ENCODE peak calls at places on chromosomes 12 and 14, in nine cellular contexts. X, T, Y, R, U, S, C, D and K are unnamed samples.
A peak's percentile ranks its signal among the peaks of the same experiment; 100 is the strongest.

GRCh38 chr12:15928870-15929571 is 17.9 kb downstream of the DERA start:
- DNase-seq in D (peak; percentile 45), R (no peak), S (no peak), T (peak; percentile 21), U (no peak), X (no peak), C (no peak), Y (peak; percentile 26), K (no peak)

GRCh38 chr14:67514203-67514607 is 18.9 kb upstream of the PLEKHH1 start:
- DNase-seq in S (no peak), Y (peak; percentile 38), T (no peak), C (no peak), D (peak; percentile 31), R (peak; percentile 64), X (peak; percentile 36), U (no peak), K (no peak)

GRCh38 chr14:74697543-74697942 is 15.3 kb downstream of the AREL1 start:
- DNase-seq in Y (no peak), S (no peak), T (no peak), X (no peak), R (no peak), C (no peak), D (no peak), U (no peak), K (peak; percentile 59)

GRCh38 chr12:55548756-55549155 is 646 bp upstream of the OR6C4 start:
- DNase-seq in D (no peak), T (no peak), U (no peak), X (no peak), R (no peak), S (no peak), Y (no peak), C (no peak), K (no peak)

GRCh38 chr12:121964813-121965643 is 46.6 kb downstream of the CFAP251 start:
- DNase-seq in C (no peak), U (no peak), D (no peak), S (no peak), Y (no peak), R (no peak), X (no peak), T (no peak), K (no peak)

GRCh38 chr12:52606581-52607241 is 5.4 kb upstream of the KRT72 start:
- DNase-seq in C (no peak), Y (no peak), D (no peak), X (no peak), U (no peak), R (no peak), S (no peak), T (no peak), K (no peak)

GRCh38 chr12:552466-552865 is 92.7 kb downstream of the B4GALNT3 start:
- DNase-seq in Y (peak; percentile 25), T (no peak), S (no peak), C (no peak), U (no peak), R (no peak), D (no peak), X (no peak), K (no peak)

GRCh38 chr14:96940009-96940408 is 142.8 kb downstream of the VRK1 start:
- DNase-seq in D (peak; percentile 27), U (no peak), R (no peak), S (no peak), X (peak; percentile 17), C (no peak), Y (no peak), T (no peak), K (no peak)

GRCh38 chr14:50794063-50794645 is 36.8 kb downstream of the NIN start:
- DNase-seq in C (no peak), U (no peak), S (no peak), T (no peak), X (no peak), R (no peak), D (no peak), Y (no peak), K (no peak)

GRCh38 chr12:8668441-8668840 is 5.8 kb upstream of the MFAP5 start:
- DNase-seq in X (no peak), T (no peak), U (no peak), Y (no peak), R (no peak), C (no peak), S (no peak), D (no peak), K (no peak)

GRCh38 chr12:113803829-113804140 is 162.3 kb downstream of the RBM19 start:
- DNase-seq in U (no peak), X (no peak), C (no peak), Y (no peak), S (no peak), D (no peak), R (no peak), T (no peak), K (no peak)

GRCh38 chr12:66240106-66240820 is 51.2 kb downstream of the IRAK3 start:
- DNase-seq in S (no peak), R (no peak), T (no peak), X (no peak), C (no peak), U (no peak), Y (no peak), D (no peak), K (no peak)

GRCh38 chr12:107461222-107461980 is 224.2 kb upstream of the PWP1 start:
- DNase-seq in S (no peak), Y (no peak), X (peak; percentile 17), T (no peak), D (no peak), U (no peak), R (no peak), C (no peak), K (peak; percentile 42)

GRCh38 chr14:20262642-20263128 is 23.6 kb downstream of the OR11H4 start:
- DNase-seq in U (no peak), R (no peak), S (peak; percentile 6), Y (no peak), X (no peak), D (peak; percentile 54), C (peak; percentile 32), T (no peak), K (no peak)

GRCh38 chr12:26870491-26871419 is 37.8 kb upstream of the ITPR2 start:
- DNase-seq in D (no peak), R (peak; percentile 63), C (peak; percentile 26), T (peak; percentile 36), X (peak; percentile 65), Y (no peak), S (peak; percentile 33), U (no peak), K (peak; percentile 23)

GRCh38 chr14:52995998-52996397 is 45.1 kb upstream of the FERMT2 start:
- DNase-seq in C (no peak), S (no peak), X (no peak), T (no peak), Y (no peak), R (no peak), D (no peak), U (no peak), K (no peak)

GRCh38 chr14:100904307-100905019 is 941 bp upstream of the RTL1 start:
- DNase-seq in C (peak; percentile 34), Y (peak; percentile 25), U (no peak), S (no peak), R (no peak), X (peak; percentile 72), D (peak; percentile 88), T (no peak), K (no peak)
- TF ChIP-seq CTCF in C (peak; percentile 30), Y (no peak), U (no peak), S (peak; percentile 49), R (no peak), X (peak; percentile 66), D (peak; percentile 50), T (no peak), K (peak; percentile 40)

GRCh38 chr12:92927436-92928116 is 1.5 kb downstream of the EEA1 start:
- DNase-seq in S (no peak), T (no peak), C (peak; percentile 45), Y (no peak), D (peak; percentile 70), U (no peak), R (no peak), X (peak; percentile 67), K (no peak)
- H3K4me3 ChIP-seq in S (peak overlapping the region; percentile 71), T (peak overlapping the region; percentile 90), C (peak overlapping the region; percentile 86), Y (peak overlapping the region; percentile 92), D (peak overlapping the region; percentile 66), U (peak overlapping the region; percentile 83), R (peak overlapping the region; percentile 94), X (peak overlapping the region; percentile 84), K (peak overlapping the region; percentile 82)

GRCh38 chr12:123595729-123596128 is 6.2 kb upstream of the DDX55 start:
- DNase-seq in R (no peak), T (no peak), U (no peak), X (peak; percentile 21), S (no peak), D (no peak), C (peak; percentile 58), Y (no peak), K (no peak)

GRCh38 chr12:123599721-123600120 is 2.2 kb upstream of the DDX55 start:
- DNase-seq in U (no peak), X (no peak), S (no peak), T (no peak), C (no peak), D (no peak), Y (peak; percentile 3), R (no peak), K (no peak)

GRCh38 chr12:123599310-123599709 is 2.6 kb upstream of the DDX55 start:
- DNase-seq in U (no peak), X (no peak), Y (no peak), T (no peak), D (no peak), S (no peak), R (no peak), C (no peak), K (no peak)

GRCh38 chr12:123598522-123598921 is 3.4 kb upstream of the DDX55 start:
- DNase-seq in X (no peak), R (no peak), Y (no peak), D (no peak), T (no peak), C (no peak), U (no peak), S (no peak), K (no peak)

GRCh38 chr12:123597100-123597499 is 4.8 kb upstream of the DDX55 start:
- DNase-seq in R (no peak), Y (no peak), X (no peak), S (no peak), U (no peak), D (no peak), C (no peak), T (no peak), K (no peak)
- H3K27ac ChIP-seq in R (no peak overlapping the region), Y (no peak overlapping the region), X (no peak overlapping the region), S (no peak overlapping the region), U (no peak overlapping the region), D (no peak overlapping the region), C (no peak overlapping the region), T (no peak overlapping the region), K (no peak overlapping the region)

DNA sequence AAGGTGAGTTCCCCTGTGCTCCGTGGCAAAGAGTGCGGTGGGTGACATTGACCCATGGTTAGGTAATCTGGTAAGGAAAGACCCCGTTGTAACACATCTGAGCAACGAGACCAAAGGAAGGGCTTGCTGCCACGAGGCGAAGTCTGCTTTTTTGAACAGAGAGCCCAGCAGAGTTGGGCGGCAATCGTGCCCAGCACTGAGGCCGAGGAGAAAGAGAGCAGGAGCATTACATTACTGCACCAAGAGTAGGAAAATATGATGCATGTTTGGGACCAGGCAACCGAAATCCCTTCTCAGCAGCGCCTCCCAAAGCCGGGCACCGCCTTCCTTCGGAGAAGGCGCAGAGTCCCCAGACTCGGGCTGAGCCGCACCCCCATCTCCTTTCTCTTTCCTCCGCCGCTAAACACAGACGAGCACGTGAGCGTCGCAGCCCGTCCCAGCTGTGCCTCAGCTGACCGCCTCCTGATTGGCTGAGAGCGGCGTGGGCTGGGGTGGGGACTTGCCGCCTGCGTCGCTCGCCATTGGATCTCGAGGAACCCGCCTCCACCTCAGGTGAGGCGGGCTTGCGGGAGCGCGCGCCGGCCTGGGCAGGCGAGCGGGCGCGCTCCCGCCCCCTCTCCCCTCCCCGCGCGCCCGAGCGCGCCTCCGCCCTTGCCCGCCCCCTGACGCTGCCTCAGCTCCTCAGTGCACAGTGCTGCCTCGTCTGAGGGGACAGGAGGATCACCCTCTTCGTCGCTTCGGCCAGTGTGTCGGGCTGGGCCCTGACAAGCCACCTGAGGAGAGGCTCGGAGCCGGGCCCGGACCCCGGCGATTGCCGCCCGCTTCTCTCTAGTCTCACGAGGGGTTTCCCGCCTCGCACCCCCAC is at the start of gene HIF1A:
- DNase-seq in S (peak; percentile 94), D (peak; percentile 99), T (peak; percentile 96), R (peak; percentile 98), Y (peak; percentile 98), U (peak; percentile 97), X (peak; percentile 99), C (peak; percentile 98), K (peak; percentile 98)
- TF ChIP-seq CTCF in S (no peak), D (no peak), T (no peak), R (no peak), Y (no peak), U (no peak), X (no peak), C (peak; percentile 29), K (peak; percentile 16)